ENCODE peak calls at places on chromosomes 12 and 14, in six cellular contexts. Y is effector memory CD4-positive, alpha-beta T cell; V is GM23338; S is transverse colon; F is pancreas; B is aorta. O is an unnamed sample. For H3K27me3, the result is how much of the 10 kb centered on the place peaks cover.

GRCh38 chr12:124917841-124918621 is 3.6 kb upstream of the UBC start:
- DNase-seq in S (no peak), Y (no peak), F (no peak), V (no peak), B (peak), O (peak)

GRCh38 chr12:100858658-100859057 is 64.1 kb downstream of the ANO4 start:
- DNase-seq in F (no peak), S (no peak), Y (no peak), B (no peak), V (no peak), O (no peak)

GRCh38 chr12:113057565-113058485 is 1.3 kb downstream of the DTX1 start:
- DNase-seq in V (peak), F (no peak), Y (no peak), S (no peak), B (no peak), O (no peak)

GRCh38 chr12:111788178-111788654 is 21.5 kb downstream of the ALDH2 start:
- DNase-seq in S (no peak), F (peak), V (peak), Y (no peak), B (no peak), O (peak)

GRCh38 chr14:64439141-64439540 is 26.2 kb upstream of the AKAP5 start:
- DNase-seq in B (no peak), F (no peak), V (no peak), Y (no peak), S (no peak), O (no peak)

GRCh38 chr14:95862243-95862642 is 14.4 kb upstream of the TUNAR start:
- DNase-seq in Y (no peak), B (no peak), F (no peak), V (peak), S (no peak), O (no peak)

GRCh38 chr12:79555006-79555925 is 135.5 kb downstream of the PAWR start:
- DNase-seq in B (no peak), F (no peak), S (no peak), V (peak), Y (no peak), O (no peak)

GRCh38 chr14:49881296-49882006 is 11.4 kb upstream of the ARF6 start:
- DNase-seq in F (no peak), B (no peak), S (no peak), Y (no peak), V (peak), O (no peak)

GRCh38 chr14:61470261-61470953 is 149.0 kb downstream of the PRKCH start:
- DNase-seq in V (peak), F (no peak), B (no peak), Y (no peak), S (no peak), O (no peak)

GRCh38 chr12:53944209-53944608 is 5.6 kb downstream of the HOXC13 start:
- DNase-seq in V (no peak), F (no peak), Y (no peak), B (no peak), S (no peak), O (no peak)
- H3K27me3 ChIP-seq in V (half or more), F (under half), Y (half or more), B (under half), S (half or more), O (half or more)

DNA sequence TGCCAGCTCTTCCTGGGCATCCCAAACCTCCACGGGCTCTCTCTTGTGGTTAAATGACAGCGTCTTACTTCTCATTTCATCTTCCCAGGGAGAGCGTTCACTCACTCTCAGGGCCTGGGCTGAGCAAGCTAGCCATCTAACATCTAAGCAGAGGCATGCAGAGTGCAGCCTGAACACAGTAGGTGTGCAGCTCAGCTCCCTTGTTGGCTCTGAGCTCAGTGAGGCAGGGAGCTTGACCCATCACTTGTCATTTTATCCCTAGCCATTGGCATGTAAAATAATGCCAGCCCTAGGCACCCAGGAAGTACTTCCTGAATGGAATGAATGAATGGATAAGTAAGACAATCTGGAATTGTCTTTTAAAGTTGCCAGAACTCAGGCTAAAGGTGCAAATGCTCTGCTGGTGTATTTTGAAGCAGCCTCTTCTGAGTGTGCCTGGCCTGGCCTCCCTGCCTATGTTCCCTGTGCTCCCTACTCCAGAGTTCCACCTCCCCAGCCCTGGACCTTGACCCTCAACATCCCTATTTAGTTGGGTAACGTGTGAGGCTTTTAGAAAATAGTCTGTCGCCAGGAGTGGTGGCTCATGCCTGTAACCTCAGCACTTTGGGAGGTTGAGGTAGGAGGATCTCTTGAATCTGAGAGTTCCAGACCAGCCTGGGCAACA is 9.5 kb upstream of the MEG3 start:
- DNase-seq in V (no peak), F (no peak), Y (no peak), B (peak), S (no peak), O (no peak)
- H3K27me3 ChIP-seq in V (under half), F (under half), Y (under half), B (under half), S (under half), O (under half)

GRCh38 chr12:89424846-89425245 is 72.5 kb upstream of the DUSP6 start:
- DNase-seq in Y (no peak), F (no peak), V (no peak), B (no peak), S (no peak), O (no peak)

GRCh38 chr12:89432396-89432795 is 80.1 kb upstream of the DUSP6 start:
- DNase-seq in F (no peak), V (no peak), S (no peak), B (no peak), Y (no peak), O (no peak)

GRCh38 chr12:89427508-89428156 is 75.3 kb upstream of the DUSP6 start:
- DNase-seq in F (no peak), Y (no peak), B (no peak), V (no peak), S (no peak), O (no peak)

GRCh38 chr12:89433634-89434033 is 81.3 kb upstream of the DUSP6 start:
- DNase-seq in Y (no peak), S (no peak), F (no peak), B (no peak), V (no peak), O (no peak)

DNA sequence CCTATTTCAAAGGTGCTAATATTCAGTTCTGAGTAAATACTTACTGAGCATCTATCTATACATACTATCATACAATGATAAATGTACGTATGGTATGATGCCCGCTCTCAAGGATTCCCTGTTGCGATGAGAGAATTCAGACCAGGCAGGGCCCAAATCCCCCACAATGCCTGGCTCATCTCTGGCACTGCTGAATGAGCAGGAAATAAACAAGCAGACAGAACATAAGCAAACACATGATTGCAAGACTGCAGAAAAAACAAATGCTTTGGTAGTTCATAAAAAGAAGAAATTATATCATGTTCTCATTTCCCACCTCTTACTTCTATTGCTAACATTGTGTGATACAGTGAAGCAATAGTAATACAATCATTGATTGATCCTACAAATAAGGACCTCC is 77.2 kb upstream of the DUSP6 start:
- DNase-seq in V (no peak), B (no peak), Y (no peak), S (no peak), F (no peak), O (no peak)
- H3K27me3 ChIP-seq in V (under half), B (under half), Y (under half), S (under half), F (under half), O (under half)

DNA sequence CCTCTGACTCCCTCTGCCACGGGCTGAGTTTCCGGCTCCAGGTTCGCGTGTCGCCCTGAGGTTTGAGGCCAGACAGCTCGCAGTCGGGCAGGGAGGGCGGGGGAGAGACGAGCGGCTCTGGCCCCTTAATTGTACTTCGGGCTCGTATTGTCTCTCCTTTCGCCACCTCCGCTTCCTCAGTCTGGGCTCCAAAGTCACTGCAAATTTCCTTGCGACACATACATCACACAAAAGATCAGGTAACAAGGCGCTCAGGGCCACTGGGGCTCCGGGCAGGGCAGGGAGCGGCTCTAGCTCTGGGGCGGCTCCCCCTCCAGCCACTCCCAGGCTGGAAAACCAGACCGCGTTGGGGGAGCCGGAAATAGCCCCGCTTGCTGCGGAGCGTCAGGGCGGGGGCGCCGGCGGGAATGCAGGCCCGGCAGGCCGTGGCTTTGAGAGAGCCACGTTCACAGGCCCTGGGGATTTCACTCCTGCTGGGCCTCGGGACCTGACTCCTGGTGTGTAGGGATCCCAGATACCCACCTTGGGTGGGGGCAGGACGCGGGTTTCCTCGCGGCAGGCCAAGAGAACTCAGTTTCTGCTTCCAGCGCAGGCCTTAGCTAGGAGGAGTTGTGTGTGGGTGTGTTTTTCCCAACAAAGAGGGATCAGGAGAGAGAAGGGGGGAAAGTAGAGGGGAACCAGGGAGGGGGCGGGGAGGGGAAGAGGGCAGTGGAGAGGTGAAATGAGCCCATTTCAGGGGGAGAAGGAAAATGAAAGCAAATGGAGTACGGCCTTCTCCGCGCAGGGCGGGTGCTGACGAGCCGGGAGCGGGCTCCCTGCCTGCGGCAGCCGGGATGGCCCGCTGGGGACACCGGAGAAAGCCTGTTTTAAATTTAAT is 4.4 kb upstream of the HOXC9 start:
- DNase-seq in V (peak), B (peak), Y (no peak), F (peak), S (no peak), O (no peak)
- H3K27me3 ChIP-seq in V (half or more), B (under half), Y (half or more), F (half or more), S (half or more), O (half or more)

DNA sequence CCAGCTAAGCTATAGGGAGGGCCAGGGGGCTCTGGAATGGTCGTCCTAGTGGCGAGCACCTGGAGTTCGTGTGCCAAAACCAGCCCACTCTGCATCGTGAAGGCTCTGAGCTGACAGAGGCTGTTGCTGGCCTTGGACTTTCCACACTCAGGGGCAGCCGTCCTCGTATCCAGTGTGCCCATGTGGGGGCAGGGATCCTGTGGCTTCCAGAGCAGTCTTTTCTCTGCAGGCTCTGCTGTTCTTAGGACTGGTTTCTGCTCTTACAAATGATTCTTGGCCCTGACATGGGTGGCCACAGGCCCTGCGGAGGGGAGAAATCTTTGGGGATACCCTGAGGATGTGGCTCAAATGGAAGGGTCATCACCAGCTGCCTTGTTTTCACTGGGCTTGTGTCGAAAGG is 177.4 kb upstream of the FKBP4 start:
- DNase-seq in S (no peak), Y (no peak), F (no peak), V (no peak), B (no peak), O (no peak)
- H3K27me3 ChIP-seq in S (under half), Y (under half), F (under half), V (under half), B (under half), O (under half)

O was measured in thyroid gland.